ENCODE peak calls at places on chromosome 2, in ten cellular contexts. One of them, this sample, is unnamed.

GRCh38 chr2:128293870-128294455 is 24.7 kb downstream of the HS6ST1 start:
- DNase-seq in tibial artery: no peak
- DNase-seq in stimulated activated CD4-positive, alpha-beta T cell treated with anti-CD3 and anti-CD28 coated beads, Interleukin-4, amount 100 ng/mL, for 4 hours: no peak
- DNase-seq in ovary: no peak
- DNase-seq in 8988T: no peak
- DNase-seq in stomach: no peak
- DNase-seq in osteocyte: no peak
- DNase-seq in bronchial epithelial cell: no peak
- DNase-seq in HepG2: no peak
- DNase-seq in NCI-H187 treated with DMSO at 0.1 percent for 48 hours: no peak
- DNase-seq in this sample: no peak

GRCh38 chr2:200408428-200409311 is 101.2 kb downstream of the KCTD18 start:
- DNase-seq in tibial artery: no peak
- DNase-seq in stimulated activated CD4-positive, alpha-beta T cell treated with anti-CD3 and anti-CD28 coated beads, Interleukin-4, amount 100 ng/mL, for 4 hours: no peak
- DNase-seq in ovary: no peak
- DNase-seq in 8988T: peak
- DNase-seq in stomach: peak
- DNase-seq in osteocyte: no peak
- DNase-seq in bronchial epithelial cell: peak
- DNase-seq in HepG2: peak
- DNase-seq in NCI-H187 treated with DMSO at 0.1 percent for 48 hours: no peak
- DNase-seq in this sample: peak

GRCh38 chr2:215914777-215915165 is 98.6 kb downstream of the MREG start:
- DNase-seq in tibial artery: no peak
- DNase-seq in stimulated activated CD4-positive, alpha-beta T cell treated with anti-CD3 and anti-CD28 coated beads, Interleukin-4, amount 100 ng/mL, for 4 hours: no peak
- DNase-seq in ovary: no peak
- DNase-seq in 8988T: no peak
- DNase-seq in stomach: no peak
- DNase-seq in osteocyte: no peak
- DNase-seq in bronchial epithelial cell: no peak
- DNase-seq in HepG2: no peak
- DNase-seq in NCI-H187 treated with DMSO at 0.1 percent for 48 hours: no peak
- DNase-seq in this sample: no peak

GRCh38 chr2:3044587-3045317 is 332.9 kb downstream of the EIPR1 start:
- DNase-seq in tibial artery: no peak
- DNase-seq in stimulated activated CD4-positive, alpha-beta T cell treated with anti-CD3 and anti-CD28 coated beads, Interleukin-4, amount 100 ng/mL, for 4 hours: no peak
- DNase-seq in ovary: no peak
- DNase-seq in 8988T: no peak
- DNase-seq in stomach: no peak
- DNase-seq in osteocyte: no peak
- DNase-seq in bronchial epithelial cell: no peak
- DNase-seq in HepG2: peak
- DNase-seq in NCI-H187 treated with DMSO at 0.1 percent for 48 hours: no peak
- DNase-seq in this sample: no peak

GRCh38 chr2:197852127-197852526 is 47.7 kb downstream of the PLCL1 start:
- DNase-seq in tibial artery: no peak
- DNase-seq in stimulated activated CD4-positive, alpha-beta T cell treated with anti-CD3 and anti-CD28 coated beads, Interleukin-4, amount 100 ng/mL, for 4 hours: no peak
- DNase-seq in ovary: no peak
- DNase-seq in 8988T: no peak
- DNase-seq in stomach: no peak
- DNase-seq in osteocyte: no peak
- DNase-seq in bronchial epithelial cell: no peak
- DNase-seq in HepG2: no peak
- DNase-seq in NCI-H187 treated with DMSO at 0.1 percent for 48 hours: no peak
- DNase-seq in this sample: no peak

GRCh38 chr2:128787616-128788015 is 468.9 kb upstream of the HS6ST1 start:
- DNase-seq in tibial artery: peak
- DNase-seq in stimulated activated CD4-positive, alpha-beta T cell treated with anti-CD3 and anti-CD28 coated beads, Interleukin-4, amount 100 ng/mL, for 4 hours: no peak
- DNase-seq in ovary: no peak
- DNase-seq in 8988T: no peak
- DNase-seq in stomach: no peak
- DNase-seq in osteocyte: peak
- DNase-seq in bronchial epithelial cell: no peak
- DNase-seq in HepG2: no peak
- DNase-seq in NCI-H187 treated with DMSO at 0.1 percent for 48 hours: no peak
- DNase-seq in this sample: no peak

GRCh38 chr2:107591541-107591940 is 235.2 kb upstream of the RGPD4 start:
- DNase-seq in tibial artery: no peak
- DNase-seq in stimulated activated CD4-positive, alpha-beta T cell treated with anti-CD3 and anti-CD28 coated beads, Interleukin-4, amount 100 ng/mL, for 4 hours: no peak
- DNase-seq in ovary: no peak
- DNase-seq in 8988T: no peak
- DNase-seq in stomach: no peak
- DNase-seq in osteocyte: no peak
- DNase-seq in bronchial epithelial cell: no peak
- DNase-seq in HepG2: no peak
- DNase-seq in NCI-H187 treated with DMSO at 0.1 percent for 48 hours: no peak
- DNase-seq in this sample: no peak

GRCh38 chr2:56127013-56127772 is 56.6 kb upstream of the CCDC85A start:
- DNase-seq in tibial artery: no peak
- DNase-seq in stimulated activated CD4-positive, alpha-beta T cell treated with anti-CD3 and anti-CD28 coated beads, Interleukin-4, amount 100 ng/mL, for 4 hours: no peak
- DNase-seq in ovary: no peak
- DNase-seq in 8988T: no peak
- DNase-seq in stomach: no peak
- DNase-seq in osteocyte: no peak
- DNase-seq in bronchial epithelial cell: no peak
- DNase-seq in HepG2: no peak
- DNase-seq in NCI-H187 treated with DMSO at 0.1 percent for 48 hours: peak
- DNase-seq in this sample: no peak

GRCh38 chr2:11805920-11806319 is 59.5 kb downstream of the LPIN1 start:
- DNase-seq in tibial artery: no peak
- DNase-seq in stimulated activated CD4-positive, alpha-beta T cell treated with anti-CD3 and anti-CD28 coated beads, Interleukin-4, amount 100 ng/mL, for 4 hours: no peak
- DNase-seq in ovary: no peak
- DNase-seq in 8988T: no peak
- DNase-seq in stomach: no peak
- DNase-seq in osteocyte: no peak
- DNase-seq in bronchial epithelial cell: no peak
- DNase-seq in HepG2: no peak
- DNase-seq in NCI-H187 treated with DMSO at 0.1 percent for 48 hours: no peak
- DNase-seq in this sample: no peak

GRCh38 chr2:227013881-227014280 is 150.1 kb downstream of the COL4A4 start:
- DNase-seq in tibial artery: no peak
- DNase-seq in stimulated activated CD4-positive, alpha-beta T cell treated with anti-CD3 and anti-CD28 coated beads, Interleukin-4, amount 100 ng/mL, for 4 hours: no peak
- DNase-seq in ovary: no peak
- DNase-seq in 8988T: no peak
- DNase-seq in stomach: no peak
- DNase-seq in osteocyte: no peak
- DNase-seq in bronchial epithelial cell: no peak
- DNase-seq in HepG2: no peak
- DNase-seq in NCI-H187 treated with DMSO at 0.1 percent for 48 hours: no peak
- DNase-seq in this sample: no peak

GRCh38 chr2:217959723-217960122 is 43.1 kb downstream of the TNS1 start:
- DNase-seq in tibial artery: peak
- DNase-seq in stimulated activated CD4-positive, alpha-beta T cell treated with anti-CD3 and anti-CD28 coated beads, Interleukin-4, amount 100 ng/mL, for 4 hours: no peak
- DNase-seq in ovary: peak
- DNase-seq in 8988T: no peak
- DNase-seq in stomach: no peak
- DNase-seq in osteocyte: no peak
- DNase-seq in bronchial epithelial cell: no peak
- DNase-seq in HepG2: no peak
- DNase-seq in NCI-H187 treated with DMSO at 0.1 percent for 48 hours: no peak
- DNase-seq in this sample: no peak

GRCh38 chr2:112674229-112674628 is 28.5 kb downstream of the SLC20A1 start:
- DNase-seq in tibial artery: peak
- DNase-seq in stimulated activated CD4-positive, alpha-beta T cell treated with anti-CD3 and anti-CD28 coated beads, Interleukin-4, amount 100 ng/mL, for 4 hours: no peak
- DNase-seq in ovary: no peak
- DNase-seq in 8988T: no peak
- DNase-seq in stomach: peak
- DNase-seq in osteocyte: no peak
- DNase-seq in bronchial epithelial cell: no peak
- DNase-seq in HepG2: no peak
- DNase-seq in NCI-H187 treated with DMSO at 0.1 percent for 48 hours: no peak
- DNase-seq in this sample: no peak

GRCh38 chr2:159064446-159065301 is 96.2 kb downstream of the TANC1 start:
- DNase-seq in tibial artery: no peak
- DNase-seq in stimulated activated CD4-positive, alpha-beta T cell treated with anti-CD3 and anti-CD28 coated beads, Interleukin-4, amount 100 ng/mL, for 4 hours: no peak
- DNase-seq in ovary: no peak
- DNase-seq in 8988T: no peak
- DNase-seq in stomach: no peak
- DNase-seq in osteocyte: no peak
- DNase-seq in bronchial epithelial cell: peak
- DNase-seq in HepG2: peak
- DNase-seq in NCI-H187 treated with DMSO at 0.1 percent for 48 hours: no peak
- DNase-seq in this sample: no peak

GRCh38 chr2:20356042-20356441 is 5.4 kb upstream of the PUM2 start:
- DNase-seq in tibial artery: no peak
- DNase-seq in stimulated activated CD4-positive, alpha-beta T cell treated with anti-CD3 and anti-CD28 coated beads, Interleukin-4, amount 100 ng/mL, for 4 hours: no peak
- DNase-seq in ovary: no peak
- DNase-seq in 8988T: no peak
- DNase-seq in stomach: no peak
- DNase-seq in osteocyte: no peak
- DNase-seq in bronchial epithelial cell: peak
- DNase-seq in HepG2: no peak
- DNase-seq in NCI-H187 treated with DMSO at 0.1 percent for 48 hours: no peak
- DNase-seq in this sample: no peak

GRCh38 chr2:8676915-8677645 is 4.8 kb upstream of the ID2 start:
- DNase-seq in tibial artery: no peak
- DNase-seq in stimulated activated CD4-positive, alpha-beta T cell treated with anti-CD3 and anti-CD28 coated beads, Interleukin-4, amount 100 ng/mL, for 4 hours: no peak
- DNase-seq in ovary: no peak
- DNase-seq in 8988T: no peak
- DNase-seq in stomach: no peak
- DNase-seq in osteocyte: no peak
- DNase-seq in bronchial epithelial cell: no peak
- DNase-seq in HepG2: no peak
- DNase-seq in NCI-H187 treated with DMSO at 0.1 percent for 48 hours: no peak
- DNase-seq in this sample: peak

GRCh38 chr2:44975571-44976450 is 33.4 kb downstream of the SIX2 start:
- DNase-seq in tibial artery: no peak
- DNase-seq in stimulated activated CD4-positive, alpha-beta T cell treated with anti-CD3 and anti-CD28 coated beads, Interleukin-4, amount 100 ng/mL, for 4 hours: no peak
- DNase-seq in ovary: no peak
- DNase-seq in 8988T: no peak
- DNase-seq in stomach: no peak
- DNase-seq in osteocyte: no peak
- DNase-seq in bronchial epithelial cell: no peak
- DNase-seq in HepG2: no peak
- DNase-seq in NCI-H187 treated with DMSO at 0.1 percent for 48 hours: no peak
- DNase-seq in this sample: no peak

GRCh38 chr2:66508358-66509071 is 73.6 kb downstream of the MEIS1 start:
- DNase-seq in tibial artery: no peak
- DNase-seq in stimulated activated CD4-positive, alpha-beta T cell treated with anti-CD3 and anti-CD28 coated beads, Interleukin-4, amount 100 ng/mL, for 4 hours: no peak
- DNase-seq in ovary: no peak
- DNase-seq in 8988T: no peak
- DNase-seq in stomach: no peak
- DNase-seq in osteocyte: no peak
- DNase-seq in bronchial epithelial cell: no peak
- DNase-seq in HepG2: no peak
- DNase-seq in NCI-H187 treated with DMSO at 0.1 percent for 48 hours: no peak
- DNase-seq in this sample: no peak

GRCh38 chr2:230435431-230435830 is 19.4 kb downstream of the SP100 start:
- DNase-seq in tibial artery: no peak
- DNase-seq in stimulated activated CD4-positive, alpha-beta T cell treated with anti-CD3 and anti-CD28 coated beads, Interleukin-4, amount 100 ng/mL, for 4 hours: no peak
- DNase-seq in ovary: no peak
- DNase-seq in 8988T: no peak
- DNase-seq in stomach: no peak
- DNase-seq in osteocyte: no peak
- DNase-seq in bronchial epithelial cell: peak
- DNase-seq in HepG2: no peak
- DNase-seq in NCI-H187 treated with DMSO at 0.1 percent for 48 hours: no peak
- DNase-seq in this sample: no peak

GRCh38 chr2:46335404-46335965 is 38.3 kb downstream of the EPAS1 start:
- DNase-seq in tibial artery: peak
- DNase-seq in stimulated activated CD4-positive, alpha-beta T cell treated with anti-CD3 and anti-CD28 coated beads, Interleukin-4, amount 100 ng/mL, for 4 hours: no peak
- DNase-seq in ovary: peak
- DNase-seq in 8988T: no peak
- DNase-seq in stomach: no peak
- DNase-seq in osteocyte: no peak
- DNase-seq in bronchial epithelial cell: peak
- DNase-seq in HepG2: no peak
- DNase-seq in NCI-H187 treated with DMSO at 0.1 percent for 48 hours: no peak
- DNase-seq in this sample: peak

GRCh38 chr2:214410918-214411554 is at the start of gene VWC2L:
- DNase-seq in tibial artery: peak
- DNase-seq in stimulated activated CD4-positive, alpha-beta T cell treated with anti-CD3 and anti-CD28 coated beads, Interleukin-4, amount 100 ng/mL, for 4 hours: peak
- DNase-seq in ovary: peak
- DNase-seq in 8988T: no peak
- DNase-seq in stomach: peak
- DNase-seq in osteocyte: peak
- DNase-seq in bronchial epithelial cell: peak
- DNase-seq in HepG2: peak
- DNase-seq in NCI-H187 treated with DMSO at 0.1 percent for 48 hours: no peak
- DNase-seq in this sample: peak

GRCh38 chr2:15945909-15946705 is 5.8 kb downstream of the MYCN start:
- DNase-seq in tibial artery: no peak
- DNase-seq in stimulated activated CD4-positive, alpha-beta T cell treated with anti-CD3 and anti-CD28 coated beads, Interleukin-4, amount 100 ng/mL, for 4 hours: no peak
- DNase-seq in ovary: no peak
- DNase-seq in 8988T: no peak
- DNase-seq in stomach: no peak
- DNase-seq in osteocyte: no peak
- DNase-seq in bronchial epithelial cell: no peak
- DNase-seq in HepG2: no peak
- DNase-seq in NCI-H187 treated with DMSO at 0.1 percent for 48 hours: no peak
- DNase-seq in this sample: no peak

GRCh38 chr2:65413610-65414009 is 18.8 kb downstream of the SPRED2 start:
- DNase-seq in tibial artery: no peak
- DNase-seq in stimulated activated CD4-positive, alpha-beta T cell treated with anti-CD3 and anti-CD28 coated beads, Interleukin-4, amount 100 ng/mL, for 4 hours: no peak
- DNase-seq in ovary: no peak
- DNase-seq in 8988T: no peak
- DNase-seq in stomach: no peak
- DNase-seq in osteocyte: no peak
- DNase-seq in bronchial epithelial cell: no peak
- DNase-seq in HepG2: no peak
- DNase-seq in NCI-H187 treated with DMSO at 0.1 percent for 48 hours: no peak
- DNase-seq in this sample: no peak

GRCh38 chr2:74836675-74837401 is 2.9 kb downstream of the HK2 start:
- DNase-seq in tibial artery: peak
- DNase-seq in stimulated activated CD4-positive, alpha-beta T cell treated with anti-CD3 and anti-CD28 coated beads, Interleukin-4, amount 100 ng/mL, for 4 hours: no peak
- DNase-seq in ovary: no peak
- DNase-seq in 8988T: no peak
- DNase-seq in stomach: no peak
- DNase-seq in osteocyte: no peak
- DNase-seq in bronchial epithelial cell: no peak
- DNase-seq in HepG2: no peak
- DNase-seq in NCI-H187 treated with DMSO at 0.1 percent for 48 hours: no peak
- DNase-seq in this sample: no peak

GRCh38 chr2:100235098-100235497 is 87.2 kb downstream of the LONRF2 start:
- DNase-seq in tibial artery: no peak
- DNase-seq in stimulated activated CD4-positive, alpha-beta T cell treated with anti-CD3 and anti-CD28 coated beads, Interleukin-4, amount 100 ng/mL, for 4 hours: no peak
- DNase-seq in ovary: no peak
- DNase-seq in 8988T: no peak
- DNase-seq in stomach: peak
- DNase-seq in osteocyte: peak
- DNase-seq in bronchial epithelial cell: no peak
- DNase-seq in HepG2: no peak
- DNase-seq in NCI-H187 treated with DMSO at 0.1 percent for 48 hours: no peak
- DNase-seq in this sample: no peak

GRCh38 chr2:230668184-230668938 is 44.3 kb upstream of the CAB39 start:
- DNase-seq in tibial artery: peak
- DNase-seq in stimulated activated CD4-positive, alpha-beta T cell treated with anti-CD3 and anti-CD28 coated beads, Interleukin-4, amount 100 ng/mL, for 4 hours: no peak
- DNase-seq in ovary: no peak
- DNase-seq in 8988T: no peak
- DNase-seq in stomach: no peak
- DNase-seq in osteocyte: no peak
- DNase-seq in bronchial epithelial cell: peak
- DNase-seq in HepG2: no peak
- DNase-seq in NCI-H187 treated with DMSO at 0.1 percent for 48 hours: no peak
- DNase-seq in this sample: no peak

GRCh38 chr2:120766758-120767351 is 31.2 kb downstream of the GLI2 start:
- DNase-seq in tibial artery: peak
- DNase-seq in stimulated activated CD4-positive, alpha-beta T cell treated with anti-CD3 and anti-CD28 coated beads, Interleukin-4, amount 100 ng/mL, for 4 hours: no peak
- DNase-seq in ovary: peak
- DNase-seq in 8988T: no peak
- DNase-seq in stomach: no peak
- DNase-seq in osteocyte: no peak
- DNase-seq in bronchial epithelial cell: no peak
- DNase-seq in HepG2: no peak
- DNase-seq in NCI-H187 treated with DMSO at 0.1 percent for 48 hours: no peak
- DNase-seq in this sample: no peak

GRCh38 chr2:232420463-232421188 is 14.0 kb downstream of the ALPG start:
- DNase-seq in tibial artery: no peak
- DNase-seq in stimulated activated CD4-positive, alpha-beta T cell treated with anti-CD3 and anti-CD28 coated beads, Interleukin-4, amount 100 ng/mL, for 4 hours: no peak
- DNase-seq in ovary: no peak
- DNase-seq in 8988T: peak
- DNase-seq in stomach: peak
- DNase-seq in osteocyte: no peak
- DNase-seq in bronchial epithelial cell: peak
- DNase-seq in HepG2: peak
- DNase-seq in NCI-H187 treated with DMSO at 0.1 percent for 48 hours: no peak
- DNase-seq in this sample: peak

This sample was measured in hepatocyte.